ENCODE peak calls at places on chromosomes 7 and 10, in ten cellular contexts. B is cardiac septum; G is GOT3; C is AG09319; O is heart right ventricle; F is SJSA1; V is mesendoderm; Q is activated CD4-positive, alpha-beta T cell treated with anti-CD3 and anti-CD28 coated beads, Interleukin-2, amount 50 U/mL, for 1 hour; D is activated gamma-delta T cell treated with Interleukin-2 at 50 U/mL for 16 hours; U is tibial artery. M is an unnamed sample.

GRCh38 chr7:3087243-3087642 is 43.6 kb upstream of the CARD11 start:
- DNase-seq in V (peak), B (no peak), F (no peak), D (no peak), C (no peak), Q (no peak), O (no peak), U (no peak), G (no peak), M (peak)

GRCh38 chr7:31061185-31061584 is 9.1 kb downstream of the ADCYAP1R1 start:
- DNase-seq in O (no peak), V (peak), U (no peak), G (no peak), F (no peak), Q (no peak), B (no peak), D (no peak), C (no peak), M (peak)

GRCh38 chr7:28957064-28957821 is 887 bp downstream of the TRIL start:
- DNase-seq in D (no peak), F (no peak), U (no peak), V (peak), C (no peak), Q (no peak), B (no peak), G (no peak), O (no peak), M (peak)

GRCh38 chr10:90806677-90807076 is 51.2 kb downstream of the HTR7 start:
- DNase-seq in F (no peak), B (no peak), U (no peak), Q (no peak), V (no peak), O (no peak), C (no peak), G (no peak), D (no peak), M (no peak)

GRCh38 chr7:40714338-40715052 is 579.7 kb downstream of the SUGCT start:
- DNase-seq in F (no peak), B (no peak), O (no peak), V (no peak), C (peak), U (no peak), G (no peak), D (no peak), Q (no peak), M (no peak)

GRCh38 chr7:101169110-101169837 is 3.9 kb upstream of the VGF start:
- DNase-seq in B (no peak), C (no peak), Q (no peak), G (no peak), V (peak), U (no peak), F (no peak), D (no peak), O (no peak), M (no peak)

GRCh38 chr10:67976292-67977245 is 92.1 kb downstream of the SIRT1 start:
- DNase-seq in G (no peak), F (no peak), C (no peak), U (no peak), D (no peak), B (peak), Q (no peak), O (peak), V (no peak), M (peak)

GRCh38 chr10:67668448-67668847 is 27.5 kb downstream of the CTNNA3 start:
- DNase-seq in F (no peak), C (no peak), O (no peak), V (no peak), Q (no peak), U (no peak), G (no peak), D (no peak), B (no peak), M (no peak)

GRCh38 chr7:142485617-142486226 is 227.9 kb upstream of the PRSS58 start:
- DNase-seq in C (no peak), F (no peak), V (peak), O (no peak), Q (peak), B (no peak), D (no peak), G (no peak), U (no peak), M (peak)

GRCh38 chr10:128875955-128876354 is 591.1 kb upstream of the MGMT start:
- DNase-seq in B (no peak), O (no peak), U (peak), G (no peak), V (no peak), F (peak), D (no peak), Q (no peak), C (no peak), M (no peak)

GRCh38 chr7:83520706-83521105 is 128.2 kb downstream of the SEMA3E start:
- DNase-seq in G (no peak), U (no peak), V (no peak), Q (no peak), O (no peak), F (no peak), D (no peak), C (no peak), B (no peak), M (no peak)

GRCh38 chr7:83469491-83469890 is 179.4 kb downstream of the SEMA3E start:
- DNase-seq in V (peak), C (no peak), F (no peak), U (no peak), O (no peak), B (no peak), G (no peak), Q (no peak), D (no peak), M (no peak)

GRCh38 chr7:157434701-157435100 is 97.9 kb downstream of the DNAJB6 start:
- DNase-seq in B (no peak), U (no peak), D (no peak), G (no peak), O (no peak), V (no peak), F (peak), C (no peak), Q (no peak), M (no peak)

GRCh38 chr10:84665211-84665610 is 336.8 kb downstream of the CCSER2 start:
- DNase-seq in U (no peak), O (no peak), F (no peak), B (no peak), G (no peak), Q (no peak), C (no peak), D (no peak), V (no peak), M (no peak)

GRCh38 chr10:521261-521660 is 168.2 kb downstream of the DIP2C start:
- DNase-seq in V (no peak), B (no peak), C (no peak), O (no peak), U (peak), G (no peak), D (no peak), F (no peak), Q (no peak), M (peak)

GRCh38 chr10:79431891-79432831 is 13.3 kb downstream of the ZCCHC24 start:
- DNase-seq in G (no peak), Q (no peak), F (no peak), U (peak), C (no peak), B (no peak), D (no peak), V (no peak), O (no peak), M (peak)

GRCh38 chr7:156222151-156222550 is 409.9 kb upstream of the SHH start:
- DNase-seq in B (no peak), D (no peak), C (no peak), V (no peak), F (peak), U (no peak), O (no peak), Q (no peak), G (no peak), M (no peak)

GRCh38 chr7:7640221-7641128 is at the start of gene UMAD1:
- DNase-seq in F (peak), B (peak), C (peak), V (peak), Q (peak), G (peak), O (peak), D (peak), U (peak), M (peak)

GRCh38 chr10:110872145-110872983 is 636 bp downstream of the PDCD4 start:
- DNase-seq in Q (peak), D (peak), G (no peak), V (peak), U (peak), F (peak), B (peak), C (no peak), O (peak), M (peak)

GRCh38 chr10:114401195-114401741 is 3.0 kb downstream of the AFAP1L2 start:
- DNase-seq in C (peak), O (peak), Q (no peak), F (no peak), U (no peak), B (no peak), D (no peak), V (no peak), G (no peak), M (no peak)